ENCODE peak calls at places on chromosomes 6 and 20, in five cellular contexts. A is activated T-helper 1 cell treated with anti-CD3 and anti-CD28 coated beads, Interleukin-12 subunit alpha, Interleukin-12 subunit beta, Interleukin-2, Interleukin-4 antibody, amounts not matched to agents 30 ng/mL and 10 ng/mL and 1 ng/mL, durations not matched to agents 14 hours and 24 hours and 36 hours; T is cardiac muscle cell; F is sciatic nerve; N is RPMI7951. C is an unnamed sample.

GRCh38 chr6:108171291-108171917 is 5.6 kb downstream of the NR2E1 start:
- DNase-seq in A (no peak), T (no peak), F (no peak), N (no peak), C (no peak)

GRCh38 chr20:23205656-23206055 is 119.5 kb upstream of the CD93 start:
- DNase-seq in A (no peak), T (no peak), F (no peak), N (peak; percentile 64), C (no peak)

GRCh38 chr6:4280721-4281120 is 145.3 kb upstream of the ECI2 start:
- DNase-seq in A (no peak), T (peak; percentile 48), F (no peak), N (peak; percentile 64), C (no peak)

GRCh38 chr20:1001981-1002681 is at the start of gene RSPO4:
- DNase-seq in A (no peak), T (peak; percentile 43), F (peak; percentile 33), N (no peak), C (no peak)

GRCh38 chr6:89375902-89376301 is 23.4 kb upstream of the UBE2J1 start:
- DNase-seq in A (no peak), T (no peak), F (no peak), N (no peak), C (no peak)

GRCh38 chr6:20876016-20876415 is 341.8 kb downstream of the CDKAL1 start:
- DNase-seq in A (no peak), T (no peak), F (no peak), N (peak; percentile 86), C (no peak)

GRCh38 chr6:135188718-135189117 is 7.6 kb downstream of the MYB start:
- DNase-seq in A (no peak), T (no peak), F (no peak), N (no peak), C (no peak)

GRCh38 chr20:6045566-6045965 is 8.3 kb downstream of the LRRN4 start:
- DNase-seq in A (no peak), T (no peak), F (no peak), N (peak; percentile 46), C (no peak)

GRCh38 chr20:25867776-25868649 is 171.4 kb upstream of the ZNF337 start:
- DNase-seq in A (peak; percentile 70), T (peak; percentile 84), F (peak; percentile 85), N (peak; percentile 82), C (no peak)

GRCh38 chr6:3340891-3341290 is 82.1 kb downstream of the PSMG4 start:
- DNase-seq in A (no peak), T (peak; percentile 26), F (no peak), N (no peak), C (no peak)